ENCODE peak calls at places on chromosomes 13 and 19, in seven cellular contexts. One of them, this sample, is unnamed.

GRCh38 chr19:39829702-39830275 is 4.2 kb downstream of the DYRK1B start:
- DNase-seq in cardiac fibroblast: no peak
- DNase-seq in fibroblast of lung: no peak
- DNase-seq in B cell: no peak
- DNase-seq in left ventricle myocardium inferior: no peak
- DNase-seq in nephron progenitor cell: no peak
- DNase-seq in choroid plexus epithelial cell: no peak
- DNase-seq in this sample: no peak

GRCh38 chr13:40149611-40150283 is 494.3 kb downstream of the COG6 start:
- DNase-seq in cardiac fibroblast: peak
- DNase-seq in fibroblast of lung: peak
- DNase-seq in B cell: no peak
- DNase-seq in left ventricle myocardium inferior: no peak
- DNase-seq in nephron progenitor cell: no peak
- DNase-seq in choroid plexus epithelial cell: peak
- DNase-seq in this sample: no peak

GRCh38 chr19:39057615-39058014 is 25.3 kb upstream of the FBXO27 start:
- DNase-seq in cardiac fibroblast: no peak
- DNase-seq in fibroblast of lung: no peak
- DNase-seq in B cell: no peak
- DNase-seq in left ventricle myocardium inferior: no peak
- DNase-seq in nephron progenitor cell: no peak
- DNase-seq in choroid plexus epithelial cell: peak
- DNase-seq in this sample: no peak

GRCh38 chr13:33229446-33230177 is 55.9 kb downstream of the STARD13 start:
- DNase-seq in cardiac fibroblast: no peak
- DNase-seq in fibroblast of lung: no peak
- DNase-seq in B cell: no peak
- DNase-seq in left ventricle myocardium inferior: no peak
- DNase-seq in nephron progenitor cell: no peak
- DNase-seq in choroid plexus epithelial cell: no peak
- DNase-seq in this sample: no peak

GRCh38 chr19:31167695-31168094 is 181.5 kb downstream of the TSHZ3 start:
- DNase-seq in cardiac fibroblast: no peak
- DNase-seq in fibroblast of lung: no peak
- DNase-seq in B cell: no peak
- DNase-seq in left ventricle myocardium inferior: no peak
- DNase-seq in nephron progenitor cell: no peak
- DNase-seq in choroid plexus epithelial cell: no peak
- DNase-seq in this sample: no peak

GRCh38 chr19:38183227-38183914 is 40.7 kb downstream of the DPF1 start:
- DNase-seq in cardiac fibroblast: peak
- DNase-seq in fibroblast of lung: peak
- DNase-seq in B cell: no peak
- DNase-seq in left ventricle myocardium inferior: peak
- DNase-seq in nephron progenitor cell: peak
- DNase-seq in choroid plexus epithelial cell: peak
- DNase-seq in this sample: no peak

GRCh38 chr13:46288570-46289259 is 77.0 kb downstream of the LRRC63 start:
- DNase-seq in cardiac fibroblast: peak
- DNase-seq in fibroblast of lung: peak
- DNase-seq in B cell: no peak
- DNase-seq in left ventricle myocardium inferior: no peak
- DNase-seq in nephron progenitor cell: peak
- DNase-seq in choroid plexus epithelial cell: peak
- DNase-seq in this sample: peak

GRCh38 chr19:48274938-48275337 is 5.1 kb downstream of the ZNF114 start:
- DNase-seq in cardiac fibroblast: no peak
- DNase-seq in fibroblast of lung: no peak
- DNase-seq in B cell: no peak
- DNase-seq in left ventricle myocardium inferior: no peak
- DNase-seq in nephron progenitor cell: no peak
- DNase-seq in choroid plexus epithelial cell: no peak
- DNase-seq in this sample: no peak

GRCh38 chr13:33076451-33076992 is 60.3 kb downstream of the KL start:
- DNase-seq in cardiac fibroblast: no peak
- DNase-seq in fibroblast of lung: no peak
- DNase-seq in B cell: no peak
- DNase-seq in left ventricle myocardium inferior: no peak
- DNase-seq in nephron progenitor cell: no peak
- DNase-seq in choroid plexus epithelial cell: no peak
- DNase-seq in this sample: no peak

GRCh38 chr13:50400035-50400726 is 384.9 kb downstream of the KCNRG start:
- DNase-seq in cardiac fibroblast: peak
- DNase-seq in fibroblast of lung: peak
- DNase-seq in B cell: no peak
- DNase-seq in left ventricle myocardium inferior: peak
- DNase-seq in nephron progenitor cell: no peak
- DNase-seq in choroid plexus epithelial cell: no peak
- DNase-seq in this sample: no peak

GRCh38 chr13:21034602-21035190 is 26.7 kb downstream of the LATS2 start:
- DNase-seq in cardiac fibroblast: peak
- DNase-seq in fibroblast of lung: no peak
- DNase-seq in B cell: no peak
- DNase-seq in left ventricle myocardium inferior: peak
- DNase-seq in nephron progenitor cell: peak
- DNase-seq in choroid plexus epithelial cell: peak
- DNase-seq in this sample: no peak

GRCh38 chr13:29849071-29849541 is 1.3 kb downstream of the UBL3 start:
- DNase-seq in cardiac fibroblast: peak
- DNase-seq in fibroblast of lung: peak
- DNase-seq in B cell: peak
- DNase-seq in left ventricle myocardium inferior: no peak
- DNase-seq in nephron progenitor cell: no peak
- DNase-seq in choroid plexus epithelial cell: peak
- DNase-seq in this sample: peak

GRCh38 chr19:18286973-18287635 is 5.7 kb upstream of the JUND start:
- DNase-seq in cardiac fibroblast: no peak
- DNase-seq in fibroblast of lung: no peak
- DNase-seq in B cell: no peak
- DNase-seq in left ventricle myocardium inferior: no peak
- DNase-seq in nephron progenitor cell: no peak
- DNase-seq in choroid plexus epithelial cell: no peak
- DNase-seq in this sample: no peak

GRCh38 chr19:3458229-3458555 is 22.1 kb downstream of the SMIM24 start:
- DNase-seq in cardiac fibroblast: no peak
- DNase-seq in fibroblast of lung: peak
- DNase-seq in B cell: no peak
- DNase-seq in left ventricle myocardium inferior: no peak
- DNase-seq in nephron progenitor cell: no peak
- DNase-seq in choroid plexus epithelial cell: peak
- DNase-seq in this sample: no peak

GRCh38 chr13:95564948-95565347 is 12.4 kb downstream of the CLDN10 start:
- DNase-seq in cardiac fibroblast: peak
- DNase-seq in fibroblast of lung: peak
- DNase-seq in B cell: no peak
- DNase-seq in left ventricle myocardium inferior: no peak
- DNase-seq in nephron progenitor cell: no peak
- DNase-seq in choroid plexus epithelial cell: peak
- DNase-seq in this sample: no peak

GRCh38 chr13:51457086-51457485 is 4.2 kb upstream of the INTS6 start:
- DNase-seq in cardiac fibroblast: no peak
- DNase-seq in fibroblast of lung: no peak
- DNase-seq in B cell: no peak
- DNase-seq in left ventricle myocardium inferior: no peak
- DNase-seq in nephron progenitor cell: no peak
- DNase-seq in choroid plexus epithelial cell: no peak
- DNase-seq in this sample: no peak

GRCh38 chr13:80473695-80474094 is 132.8 kb upstream of the SPRY2 start:
- DNase-seq in cardiac fibroblast: peak
- DNase-seq in fibroblast of lung: peak
- DNase-seq in B cell: no peak
- DNase-seq in left ventricle myocardium inferior: no peak
- DNase-seq in nephron progenitor cell: no peak
- DNase-seq in choroid plexus epithelial cell: peak
- DNase-seq in this sample: no peak

GRCh38 chr13:89827552-89827951 is 1519.9 kb upstream of the MIR17HG start:
- DNase-seq in cardiac fibroblast: no peak
- DNase-seq in fibroblast of lung: peak
- DNase-seq in B cell: no peak
- DNase-seq in left ventricle myocardium inferior: no peak
- DNase-seq in nephron progenitor cell: no peak
- DNase-seq in choroid plexus epithelial cell: peak
- DNase-seq in this sample: no peak

GRCh38 chr13:46327256-46327655 is 59.8 kb downstream of the RUBCNL start:
- DNase-seq in cardiac fibroblast: no peak
- DNase-seq in fibroblast of lung: no peak
- DNase-seq in B cell: no peak
- DNase-seq in left ventricle myocardium inferior: no peak
- DNase-seq in nephron progenitor cell: no peak
- DNase-seq in choroid plexus epithelial cell: no peak
- DNase-seq in this sample: no peak

GRCh38 chr13:105814219-105814901 is 721.1 kb downstream of the EFNB2 start:
- DNase-seq in cardiac fibroblast: no peak
- DNase-seq in fibroblast of lung: no peak
- DNase-seq in B cell: no peak
- DNase-seq in left ventricle myocardium inferior: no peak
- DNase-seq in nephron progenitor cell: no peak
- DNase-seq in choroid plexus epithelial cell: no peak
- DNase-seq in this sample: no peak

GRCh38 chr13:65697843-65698242 is 1532.3 kb downstream of the PCDH9 start:
- DNase-seq in cardiac fibroblast: no peak
- DNase-seq in fibroblast of lung: no peak
- DNase-seq in B cell: no peak
- DNase-seq in left ventricle myocardium inferior: no peak
- DNase-seq in nephron progenitor cell: no peak
- DNase-seq in choroid plexus epithelial cell: no peak
- DNase-seq in this sample: no peak

GRCh38 chr13:59094149-59094548 is 1069.6 kb downstream of the DIAPH3 start:
- DNase-seq in cardiac fibroblast: no peak
- DNase-seq in fibroblast of lung: no peak
- DNase-seq in B cell: no peak
- DNase-seq in left ventricle myocardium inferior: no peak
- DNase-seq in nephron progenitor cell: no peak
- DNase-seq in choroid plexus epithelial cell: no peak
- DNase-seq in this sample: no peak

GRCh38 chr19:2883686-2884439 is 16.7 kb downstream of the ZNF556 start:
- DNase-seq in cardiac fibroblast: no peak
- DNase-seq in fibroblast of lung: no peak
- DNase-seq in B cell: no peak
- DNase-seq in left ventricle myocardium inferior: no peak
- DNase-seq in nephron progenitor cell: no peak
- DNase-seq in choroid plexus epithelial cell: no peak
- DNase-seq in this sample: no peak

GRCh38 chr19:33214621-33215020 is 11.0 kb downstream of the SLC7A10 start:
- DNase-seq in cardiac fibroblast: peak
- DNase-seq in fibroblast of lung: peak
- DNase-seq in B cell: no peak
- DNase-seq in left ventricle myocardium inferior: no peak
- DNase-seq in nephron progenitor cell: peak
- DNase-seq in choroid plexus epithelial cell: peak
- DNase-seq in this sample: no peak

GRCh38 chr19:13070425-13071140 is 32.1 kb downstream of the LYL1 start:
- DNase-seq in cardiac fibroblast: no peak
- DNase-seq in fibroblast of lung: no peak
- DNase-seq in B cell: no peak
- DNase-seq in left ventricle myocardium inferior: no peak
- DNase-seq in nephron progenitor cell: no peak
- DNase-seq in choroid plexus epithelial cell: no peak
- DNase-seq in this sample: no peak

GRCh38 chr13:32264407-32264806 is 50.8 kb downstream of the ZAR1L start:
- DNase-seq in cardiac fibroblast: peak
- DNase-seq in fibroblast of lung: peak
- DNase-seq in B cell: no peak
- DNase-seq in left ventricle myocardium inferior: peak
- DNase-seq in nephron progenitor cell: no peak
- DNase-seq in choroid plexus epithelial cell: peak
- DNase-seq in this sample: no peak

GRCh38 chr19:50794074-50794777 is 4.0 kb downstream of the ACP4 start:
- DNase-seq in cardiac fibroblast: no peak
- DNase-seq in fibroblast of lung: no peak
- DNase-seq in B cell: peak
- DNase-seq in left ventricle myocardium inferior: no peak
- DNase-seq in nephron progenitor cell: no peak
- DNase-seq in choroid plexus epithelial cell: peak
- DNase-seq in this sample: peak

GRCh38 chr13:101634142-101634541 is 181.7 kb downstream of the ITGBL1 start:
- DNase-seq in cardiac fibroblast: no peak
- DNase-seq in fibroblast of lung: no peak
- DNase-seq in B cell: no peak
- DNase-seq in left ventricle myocardium inferior: no peak
- DNase-seq in nephron progenitor cell: no peak
- DNase-seq in choroid plexus epithelial cell: no peak
- DNase-seq in this sample: no peak

DNA sequence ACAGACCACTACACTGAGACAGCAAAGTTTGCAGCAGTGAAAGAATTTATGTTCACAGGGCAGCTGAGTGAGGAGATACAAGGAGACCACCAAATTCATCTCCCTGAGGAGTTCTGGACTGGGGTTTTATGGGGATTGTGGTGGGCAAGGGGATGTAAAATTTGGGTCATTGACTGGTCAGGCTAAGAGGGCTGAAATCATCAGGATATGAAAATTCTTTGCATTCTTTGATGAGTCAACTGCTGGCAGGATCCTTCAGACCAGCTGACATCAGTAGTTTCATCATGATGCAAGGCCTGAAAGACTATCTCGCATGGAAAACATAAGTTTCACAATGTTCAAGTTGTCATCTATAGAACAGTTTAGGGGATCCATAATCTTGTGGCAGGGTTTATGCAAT is 869.5 kb upstream of the PCDH9 start:
- DNase-seq in cardiac fibroblast: peak
- DNase-seq in fibroblast of lung: peak
- DNase-seq in B cell: no peak
- DNase-seq in left ventricle myocardium inferior: no peak
- DNase-seq in nephron progenitor cell: no peak
- DNase-seq in choroid plexus epithelial cell: peak
- DNase-seq in this sample: no peak
- TF ChIP-seq CTCF in cardiac fibroblast: no peak
- TF ChIP-seq CTCF in fibroblast of lung: no peak
- TF ChIP-seq CTCF in B cell: no peak
- TF ChIP-seq CTCF in left ventricle myocardium inferior: no peak
- TF ChIP-seq CTCF in nephron progenitor cell: no peak
- TF ChIP-seq CTCF in choroid plexus epithelial cell: no peak
- TF ChIP-seq CTCF in this sample: no peak

GRCh38 chr19:5519076-5519475 is 48.7 kb downstream of the TINCR start:
- DNase-seq in cardiac fibroblast: no peak
- DNase-seq in fibroblast of lung: no peak
- DNase-seq in B cell: no peak
- DNase-seq in left ventricle myocardium inferior: no peak
- DNase-seq in nephron progenitor cell: no peak
- DNase-seq in choroid plexus epithelial cell: no peak
- DNase-seq in this sample: no peak
- TF ChIP-seq CTCF in cardiac fibroblast: no peak
- TF ChIP-seq CTCF in fibroblast of lung: no peak
- TF ChIP-seq CTCF in B cell: no peak
- TF ChIP-seq CTCF in left ventricle myocardium inferior: no peak
- TF ChIP-seq CTCF in nephron progenitor cell: no peak
- TF ChIP-seq CTCF in choroid plexus epithelial cell: no peak
- TF ChIP-seq CTCF in this sample: no peak

GRCh38 chr13:23531446-23531845 is 38.8 kb upstream of the TNFRSF19 start:
- DNase-seq in cardiac fibroblast: no peak
- DNase-seq in fibroblast of lung: no peak
- DNase-seq in B cell: no peak
- DNase-seq in left ventricle myocardium inferior: no peak
- DNase-seq in nephron progenitor cell: no peak
- DNase-seq in choroid plexus epithelial cell: no peak
- DNase-seq in this sample: no peak
- TF ChIP-seq CTCF in cardiac fibroblast: no peak
- TF ChIP-seq CTCF in fibroblast of lung: no peak
- TF ChIP-seq CTCF in B cell: no peak
- TF ChIP-seq CTCF in left ventricle myocardium inferior: no peak
- TF ChIP-seq CTCF in nephron progenitor cell: no peak
- TF ChIP-seq CTCF in choroid plexus epithelial cell: no peak
- TF ChIP-seq CTCF in this sample: no peak

GRCh38 chr13:23180711-23181110 is at the start of gene SGCG:
- DNase-seq in cardiac fibroblast: no peak
- DNase-seq in fibroblast of lung: peak
- DNase-seq in B cell: no peak
- DNase-seq in left ventricle myocardium inferior: no peak
- DNase-seq in nephron progenitor cell: no peak
- DNase-seq in choroid plexus epithelial cell: no peak
- DNase-seq in this sample: no peak

GRCh38 chr13:23175920-23176319 is 4.9 kb upstream of the SGCG start:
- DNase-seq in cardiac fibroblast: peak
- DNase-seq in fibroblast of lung: peak
- DNase-seq in B cell: no peak
- DNase-seq in left ventricle myocardium inferior: no peak
- DNase-seq in nephron progenitor cell: no peak
- DNase-seq in choroid plexus epithelial cell: peak
- DNase-seq in this sample: no peak
- TF ChIP-seq CTCF in cardiac fibroblast: peak
- TF ChIP-seq CTCF in fibroblast of lung: peak
- TF ChIP-seq CTCF in B cell: no peak
- TF ChIP-seq CTCF in left ventricle myocardium inferior: no peak
- TF ChIP-seq CTCF in nephron progenitor cell: peak
- TF ChIP-seq CTCF in choroid plexus epithelial cell: peak
- TF ChIP-seq CTCF in this sample: peak